ENCODE peak calls at places on chromosomes 3 and 15, in six cellular contexts. One of them, this sample, is unnamed. For H3K4me1, the result is how much of the 10 kb centered on the place peaks cover.

GRCh38 chr3:51024121-51024520 is 349.4 kb downstream of the DOCK3 start:
- DNase-seq in hepatocyte: no peak
- DNase-seq in OCI-LY7: no peak
- DNase-seq in kidney: no peak
- DNase-seq in right lobe of liver: no peak
- DNase-seq in lower lobe of right lung: no peak
- DNase-seq in this sample: no peak

GRCh38 chr3:30693470-30694120 is 87.2 kb downstream of the TGFBR2 start:
- DNase-seq in hepatocyte: peak
- DNase-seq in OCI-LY7: peak
- DNase-seq in kidney: no peak
- DNase-seq in right lobe of liver: no peak
- DNase-seq in lower lobe of right lung: no peak
- DNase-seq in this sample: peak

GRCh38 chr3:178155521-178155920 is 380.7 kb upstream of the KCNMB2 start:
- DNase-seq in hepatocyte: no peak
- DNase-seq in OCI-LY7: no peak
- DNase-seq in kidney: no peak
- DNase-seq in right lobe of liver: no peak
- DNase-seq in lower lobe of right lung: no peak
- DNase-seq in this sample: no peak

GRCh38 chr15:73052679-73053397 is 575 bp downstream of the NEO1 start:
- DNase-seq in hepatocyte: peak
- DNase-seq in OCI-LY7: peak
- DNase-seq in kidney: peak
- DNase-seq in right lobe of liver: peak
- DNase-seq in lower lobe of right lung: peak
- DNase-seq in this sample: peak

GRCh38 chr15:43957724-43958123 is 130.9 kb downstream of the WDR76 start:
- DNase-seq in hepatocyte: no peak
- DNase-seq in OCI-LY7: no peak
- DNase-seq in kidney: no peak
- DNase-seq in right lobe of liver: no peak
- DNase-seq in lower lobe of right lung: no peak
- DNase-seq in this sample: no peak

GRCh38 chr3:106711650-106712049 is 665.6 kb upstream of the CCDC54 start:
- DNase-seq in hepatocyte: no peak
- DNase-seq in OCI-LY7: no peak
- DNase-seq in kidney: no peak
- DNase-seq in right lobe of liver: no peak
- DNase-seq in lower lobe of right lung: no peak
- DNase-seq in this sample: no peak

GRCh38 chr3:69306239-69307185 is 79.4 kb downstream of the FRMD4B start:
- DNase-seq in hepatocyte: peak
- DNase-seq in OCI-LY7: peak
- DNase-seq in kidney: peak
- DNase-seq in right lobe of liver: peak
- DNase-seq in lower lobe of right lung: peak
- DNase-seq in this sample: peak

GRCh38 chr15:68559342-68560310 is 19.2 kb upstream of the CORO2B start:
- DNase-seq in hepatocyte: peak
- DNase-seq in OCI-LY7: peak
- DNase-seq in kidney: peak
- DNase-seq in right lobe of liver: peak
- DNase-seq in lower lobe of right lung: peak
- DNase-seq in this sample: peak

GRCh38 chr15:85702321-85703230 is 92.1 kb downstream of the KLHL25 start:
- DNase-seq in hepatocyte: no peak
- DNase-seq in OCI-LY7: no peak
- DNase-seq in kidney: no peak
- DNase-seq in right lobe of liver: no peak
- DNase-seq in lower lobe of right lung: no peak
- DNase-seq in this sample: no peak

GRCh38 chr3:105173972-105174371 is 192.7 kb upstream of the ALCAM start:
- DNase-seq in hepatocyte: no peak
- DNase-seq in OCI-LY7: no peak
- DNase-seq in kidney: no peak
- DNase-seq in right lobe of liver: no peak
- DNase-seq in lower lobe of right lung: no peak
- DNase-seq in this sample: no peak

GRCh38 chr3:9994086-9994844 is 7.6 kb upstream of the EMC3 start:
- DNase-seq in hepatocyte: no peak
- DNase-seq in OCI-LY7: no peak
- DNase-seq in kidney: no peak
- DNase-seq in right lobe of liver: no peak
- DNase-seq in lower lobe of right lung: no peak
- DNase-seq in this sample: no peak

GRCh38 chr3:117355566-117355965 is 646.0 kb downstream of the TUSC7 start:
- DNase-seq in hepatocyte: peak
- DNase-seq in OCI-LY7: no peak
- DNase-seq in kidney: no peak
- DNase-seq in right lobe of liver: no peak
- DNase-seq in lower lobe of right lung: no peak
- DNase-seq in this sample: peak

GRCh38 chr3:107392549-107393165 is 15.4 kb downstream of the CCDC54 start:
- DNase-seq in hepatocyte: no peak
- DNase-seq in OCI-LY7: no peak
- DNase-seq in kidney: no peak
- DNase-seq in right lobe of liver: no peak
- DNase-seq in lower lobe of right lung: no peak
- DNase-seq in this sample: no peak

GRCh38 chr3:53080612-53081205 is 34.8 kb upstream of the SFMBT1 start:
- DNase-seq in hepatocyte: no peak
- DNase-seq in OCI-LY7: no peak
- DNase-seq in kidney: no peak
- DNase-seq in right lobe of liver: no peak
- DNase-seq in lower lobe of right lung: no peak
- DNase-seq in this sample: no peak

GRCh38 chr15:61038387-61038786 is 190.7 kb downstream of the RORA start:
- DNase-seq in hepatocyte: peak
- DNase-seq in OCI-LY7: no peak
- DNase-seq in kidney: no peak
- DNase-seq in right lobe of liver: no peak
- DNase-seq in lower lobe of right lung: no peak
- DNase-seq in this sample: no peak

GRCh38 chr3:32313169-32313568 is 74.7 kb downstream of the CMTM8 start:
- DNase-seq in hepatocyte: no peak
- DNase-seq in OCI-LY7: no peak
- DNase-seq in kidney: no peak
- DNase-seq in right lobe of liver: no peak
- DNase-seq in lower lobe of right lung: no peak
- DNase-seq in this sample: no peak

GRCh38 chr3:164380156-164380555 is 698.1 kb downstream of the SI start:
- DNase-seq in hepatocyte: no peak
- DNase-seq in OCI-LY7: no peak
- DNase-seq in kidney: no peak
- DNase-seq in right lobe of liver: no peak
- DNase-seq in lower lobe of right lung: no peak
- DNase-seq in this sample: no peak

GRCh38 chr3:187211532-187212274 is 14.4 kb downstream of the RTP1 start:
- DNase-seq in hepatocyte: no peak
- DNase-seq in OCI-LY7: no peak
- DNase-seq in kidney: no peak
- DNase-seq in right lobe of liver: no peak
- DNase-seq in lower lobe of right lung: no peak
- DNase-seq in this sample: no peak

GRCh38 chr15:27993544-27993943 is 105.6 kb downstream of the OCA2 start:
- DNase-seq in hepatocyte: no peak
- DNase-seq in OCI-LY7: no peak
- DNase-seq in kidney: no peak
- DNase-seq in right lobe of liver: no peak
- DNase-seq in lower lobe of right lung: no peak
- DNase-seq in this sample: no peak

GRCh38 chr3:125147491-125147820 is 65.1 kb downstream of the SLC12A8 start:
- DNase-seq in hepatocyte: no peak
- DNase-seq in OCI-LY7: no peak
- DNase-seq in kidney: no peak
- DNase-seq in right lobe of liver: no peak
- DNase-seq in lower lobe of right lung: no peak
- DNase-seq in this sample: no peak
- H3K4me1 ChIP-seq in hepatocyte: under half
- H3K4me1 ChIP-seq in OCI-LY7: under half
- H3K4me1 ChIP-seq in kidney: under half
- H3K4me1 ChIP-seq in right lobe of liver: under half
- H3K4me1 ChIP-seq in lower lobe of right lung: half or more
- H3K4me1 ChIP-seq in this sample: under half

DNA sequence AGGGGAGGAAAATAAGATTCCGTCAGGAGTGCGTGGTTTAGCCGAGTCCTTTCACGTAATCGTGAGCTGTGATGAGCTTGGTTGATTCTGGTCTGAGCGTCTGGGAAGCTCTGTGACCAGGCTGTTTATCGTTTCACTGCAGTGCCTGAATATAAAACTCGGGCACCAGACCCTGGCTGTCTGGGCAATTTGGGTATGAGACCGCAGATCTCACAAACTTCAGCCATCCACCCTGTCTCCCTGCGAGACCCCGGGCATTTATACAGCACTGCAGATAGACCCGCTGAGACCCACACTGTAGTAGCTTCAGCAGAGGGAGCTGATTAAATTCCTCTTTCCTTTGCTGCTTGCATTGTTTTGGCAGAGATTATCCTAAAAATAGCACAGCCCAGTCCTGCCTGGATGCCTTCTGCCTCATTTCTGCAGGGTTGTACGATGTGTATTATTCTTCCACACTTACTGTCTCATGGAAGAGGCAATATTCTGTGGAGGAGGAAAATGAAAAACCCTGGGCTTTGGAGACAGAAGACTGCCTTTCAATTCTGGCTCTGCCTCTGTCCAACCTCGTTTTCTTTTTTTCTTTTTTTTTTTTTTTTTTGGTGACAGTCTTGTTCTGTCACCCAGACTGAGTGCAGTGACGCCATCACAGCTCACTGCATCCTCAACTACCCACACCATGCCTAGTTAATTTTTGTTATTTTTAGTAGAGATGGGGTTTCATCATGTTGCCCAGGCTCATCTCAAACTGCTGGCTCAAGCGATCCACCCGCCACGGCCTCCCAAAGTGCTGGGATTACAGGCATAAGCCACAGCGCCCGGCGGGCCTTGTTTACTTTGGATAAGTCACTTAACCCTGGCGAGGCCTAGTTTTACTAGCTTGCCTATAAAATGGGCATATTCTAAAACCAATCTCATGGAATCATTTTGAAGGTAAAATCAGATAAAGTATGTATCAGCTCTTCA is 66.6 kb upstream of the SLC25A26 start:
- DNase-seq in hepatocyte: no peak
- DNase-seq in OCI-LY7: no peak
- DNase-seq in kidney: no peak
- DNase-seq in right lobe of liver: no peak
- DNase-seq in lower lobe of right lung: no peak
- DNase-seq in this sample: no peak
- H3K27ac ChIP-seq in hepatocyte: peak
- H3K27ac ChIP-seq in OCI-LY7: no peak
- H3K27ac ChIP-seq in kidney: no peak
- H3K27ac ChIP-seq in right lobe of liver: no peak
- H3K27ac ChIP-seq in lower lobe of right lung: no peak
- H3K27ac ChIP-seq in this sample: no peak

DNA sequence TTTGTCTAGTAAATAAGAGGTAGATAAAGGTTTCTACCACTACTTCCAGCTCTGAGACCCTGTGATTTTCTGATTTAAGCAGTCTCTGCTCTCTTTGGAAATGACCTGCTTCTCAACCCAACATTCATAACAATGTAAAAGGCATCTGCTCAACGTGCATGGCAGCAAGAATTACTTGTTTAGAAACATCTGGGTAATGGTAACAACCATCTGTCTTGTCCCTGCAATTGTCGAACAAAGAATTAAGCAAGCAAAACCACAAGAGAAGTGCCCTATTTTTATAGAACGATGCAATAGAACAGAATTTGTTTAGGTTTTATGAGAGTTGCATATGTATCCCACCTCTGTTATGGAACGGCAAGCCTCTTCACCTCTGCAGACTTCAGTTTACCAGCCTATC is 7.1 kb upstream of the FSIP1 start:
- DNase-seq in hepatocyte: no peak
- DNase-seq in OCI-LY7: no peak
- DNase-seq in kidney: no peak
- DNase-seq in right lobe of liver: no peak
- DNase-seq in lower lobe of right lung: no peak
- DNase-seq in this sample: no peak
- H3K4me1 ChIP-seq in hepatocyte: under half
- H3K4me1 ChIP-seq in OCI-LY7: under half
- H3K4me1 ChIP-seq in kidney: under half
- H3K4me1 ChIP-seq in right lobe of liver: under half
- H3K4me1 ChIP-seq in lower lobe of right lung: under half
- H3K4me1 ChIP-seq in this sample: under half

GRCh38 chr15:89860851-89861360 is 32.9 kb downstream of the AP3S2 start:
- DNase-seq in hepatocyte: no peak
- DNase-seq in OCI-LY7: no peak
- DNase-seq in kidney: no peak
- DNase-seq in right lobe of liver: no peak
- DNase-seq in lower lobe of right lung: no peak
- DNase-seq in this sample: no peak

GRCh38 chr15:89858661-89859458 is 34.9 kb downstream of the AP3S2 start:
- DNase-seq in hepatocyte: no peak
- DNase-seq in OCI-LY7: no peak
- DNase-seq in kidney: no peak
- DNase-seq in right lobe of liver: no peak
- DNase-seq in lower lobe of right lung: no peak
- DNase-seq in this sample: peak

GRCh38 chr15:89863918-89864317 is 29.9 kb downstream of the AP3S2 start:
- DNase-seq in hepatocyte: no peak
- DNase-seq in OCI-LY7: no peak
- DNase-seq in kidney: no peak
- DNase-seq in right lobe of liver: no peak
- DNase-seq in lower lobe of right lung: no peak
- DNase-seq in this sample: no peak

GRCh38 chr15:89857673-89858072 is 36.1 kb downstream of the AP3S2 start:
- DNase-seq in hepatocyte: peak
- DNase-seq in OCI-LY7: no peak
- DNase-seq in kidney: no peak
- DNase-seq in right lobe of liver: peak
- DNase-seq in lower lobe of right lung: no peak
- DNase-seq in this sample: peak

DNA sequence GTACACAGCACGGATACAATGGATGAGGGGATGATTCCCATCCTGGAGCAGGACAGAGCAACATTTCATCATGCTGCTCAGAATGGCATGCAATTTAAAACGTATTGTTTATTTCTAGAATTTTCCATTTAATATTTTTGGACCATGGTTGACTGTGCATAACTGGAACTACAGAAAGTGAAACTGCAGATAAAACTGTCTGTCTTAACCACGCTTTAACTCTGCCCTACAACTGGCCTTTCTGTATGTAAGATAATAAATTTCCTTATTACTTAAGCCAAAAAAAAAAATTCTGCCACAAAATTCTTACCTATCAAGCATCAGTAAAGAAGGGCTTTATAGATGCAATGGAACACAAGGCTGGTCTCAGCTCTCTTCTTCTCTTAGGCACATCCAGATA is 33.3 kb downstream of the AP3S2 start:
- DNase-seq in hepatocyte: no peak
- DNase-seq in OCI-LY7: no peak
- DNase-seq in kidney: no peak
- DNase-seq in right lobe of liver: no peak
- DNase-seq in lower lobe of right lung: no peak
- DNase-seq in this sample: no peak
- H3K27ac ChIP-seq in hepatocyte: peak
- H3K27ac ChIP-seq in OCI-LY7: no peak
- H3K27ac ChIP-seq in kidney: no peak
- H3K27ac ChIP-seq in right lobe of liver: no peak
- H3K27ac ChIP-seq in lower lobe of right lung: no peak
- H3K27ac ChIP-seq in this sample: peak

GRCh38 chr3:70974752-70975151 is 608.8 kb downstream of the FOXP1 start:
- DNase-seq in hepatocyte: no peak
- DNase-seq in OCI-LY7: no peak
- DNase-seq in kidney: no peak
- DNase-seq in right lobe of liver: no peak
- DNase-seq in lower lobe of right lung: no peak
- DNase-seq in this sample: no peak
- H3K4me1 ChIP-seq in hepatocyte: under half
- H3K4me1 ChIP-seq in OCI-LY7: under half
- H3K4me1 ChIP-seq in kidney: under half
- H3K4me1 ChIP-seq in right lobe of liver: under half
- H3K4me1 ChIP-seq in lower lobe of right lung: under half
- H3K4me1 ChIP-seq in this sample: under half